ENCODE peak calls at places on chromosomes 3 and 15, in ten cellular contexts. U is OCI-LY7; Z is heart right ventricle; H is upper lobe of right lung; S is IMR-90; O is kidney; Y is small intestine; V is tibial nerve; W is CD8-positive, alpha-beta memory T cell; A is gastrocnemius medialis. G is an unnamed sample. For H3K4me1 and H3K9me3, the result is how much of the 10 kb centered on the place peaks cover.

GRCh38 chr15:92650256-92650655 is 5.3 kb downstream of the FAM174B start:
- DNase-seq in A (no peak), U (no peak), Z (no peak), V (no peak), W (no peak), O (no peak), S (no peak), Y (no peak), H (no peak), G (no peak)

GRCh38 chr3:143237036-143237688 is 117.6 kb downstream of the CHST2 start:
- DNase-seq in O (no peak), Z (no peak), W (no peak), S (no peak), Y (no peak), A (no peak), U (no peak), H (no peak), V (no peak), G (no peak)

GRCh38 chr3:178325330-178325729 is 210.9 kb upstream of the KCNMB2 start:
- DNase-seq in Z (no peak), S (peak), H (no peak), W (no peak), V (no peak), O (no peak), U (no peak), A (no peak), Y (peak), G (no peak)

GRCh38 chr15:28984421-28985375 is 98.9 kb downstream of the APBA2 start:
- DNase-seq in U (no peak), Z (no peak), A (no peak), S (peak), H (no peak), W (peak), O (no peak), Y (no peak), V (peak), G (no peak)

GRCh38 chr3:147975165-147975564 is 566.0 kb downstream of the ZIC1 start:
- DNase-seq in A (no peak), U (no peak), O (no peak), V (no peak), H (no peak), S (no peak), Y (no peak), W (no peak), Z (no peak), G (no peak)

GRCh38 chr3:37198996-37199395 is 24.6 kb upstream of the LRRFIP2 start:
- DNase-seq in Y (no peak), Z (no peak), W (no peak), V (no peak), S (peak), H (no peak), A (no peak), U (no peak), O (no peak), G (no peak)

GRCh38 chr15:63715818-63716217 is 117.9 kb downstream of the HERC1 start:
- DNase-seq in V (no peak), A (no peak), O (no peak), Y (peak), W (no peak), U (no peak), H (no peak), Z (no peak), S (no peak), G (no peak)

GRCh38 chr3:11668243-11669232 is 24.8 kb upstream of the VGLL4 start:
- DNase-seq in O (no peak), W (no peak), V (no peak), Z (no peak), H (no peak), S (peak), U (no peak), Y (peak), A (no peak), G (no peak)

GRCh38 chr3:170480111-170480510 is 61.4 kb downstream of the CLDN11 start:
- DNase-seq in H (no peak), O (no peak), Z (no peak), W (no peak), U (no peak), A (no peak), V (no peak), S (no peak), Y (no peak), G (no peak)

GRCh38 chr15:70494861-70495571 is 268.3 kb downstream of the UACA start:
- DNase-seq in H (no peak), O (no peak), W (no peak), V (no peak), Y (no peak), Z (no peak), U (no peak), A (no peak), S (peak), G (no peak)

GRCh38 chr15:80777137-80777536 is 2.0 kb upstream of the CEMIP start:
- DNase-seq in H (no peak), Z (no peak), V (no peak), O (no peak), S (peak), Y (no peak), W (no peak), U (no peak), A (peak), G (no peak)

GRCh38 chr15:33119263-33119662 is 75.3 kb downstream of the FMN1 start:
- DNase-seq in A (no peak), V (no peak), O (no peak), H (no peak), Z (no peak), U (no peak), Y (peak), S (no peak), W (no peak), G (no peak)

GRCh38 chr15:68790910-68791309 is 29.8 kb downstream of the ANP32A start:
- DNase-seq in Y (no peak), A (no peak), U (no peak), W (no peak), S (no peak), O (no peak), H (no peak), Z (no peak), V (no peak), G (no peak)
- H3K4me1 ChIP-seq in Y (under half), A (half or more), U (half or more), W (half or more), S (under half), O (half or more), H (half or more), Z (half or more), V (half or more), G (half or more)

GRCh38 chr3:963255-963654 is 129.6 kb upstream of the CNTN6 start:
- DNase-seq in V (no peak), Z (no peak), Y (no peak), A (no peak), W (no peak), U (no peak), S (no peak), O (no peak), H (no peak), G (no peak)

DNA sequence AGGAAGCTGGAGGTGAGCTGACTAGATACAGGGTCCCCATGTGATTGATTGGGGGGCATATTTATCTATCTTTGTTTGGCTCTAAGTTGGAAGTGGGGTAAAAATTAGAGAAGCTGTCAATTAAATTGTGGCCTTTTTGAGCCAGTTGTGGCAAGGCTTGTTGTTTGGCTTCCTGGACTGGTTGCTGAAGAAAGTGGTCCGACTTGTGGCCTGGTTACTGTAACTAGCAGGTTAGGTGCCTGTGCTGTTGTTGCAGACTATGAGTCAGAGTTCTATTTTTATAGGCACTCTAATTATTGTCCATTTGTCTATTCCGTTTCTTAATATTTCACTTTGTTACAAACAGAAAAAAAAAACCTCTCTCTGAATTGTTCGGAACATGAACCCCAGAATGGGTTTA is 129.1 kb upstream of the CNTN6 start:
- DNase-seq in V (no peak), O (no peak), S (no peak), Z (no peak), W (no peak), U (no peak), Y (no peak), A (no peak), H (no peak), G (no peak)
- H3K9me3 ChIP-seq in V (under half), O (under half), S (under half), Z (under half), W (under half), U (under half), Y (under half), A (under half), H (under half), G (under half)

GRCh38 chr3:67018105-67018788 is 20.1 kb downstream of the KBTBD8 start:
- DNase-seq in S (no peak), H (no peak), Z (peak), U (peak), A (no peak), W (no peak), V (no peak), O (peak), Y (peak), G (no peak)
- H3K4me3 ChIP-seq in S (no peak), H (no peak), Z (no peak), U (peak), A (no peak), W (no peak), V (no peak), O (no peak), Y (no peak), G (no peak)

DNA sequence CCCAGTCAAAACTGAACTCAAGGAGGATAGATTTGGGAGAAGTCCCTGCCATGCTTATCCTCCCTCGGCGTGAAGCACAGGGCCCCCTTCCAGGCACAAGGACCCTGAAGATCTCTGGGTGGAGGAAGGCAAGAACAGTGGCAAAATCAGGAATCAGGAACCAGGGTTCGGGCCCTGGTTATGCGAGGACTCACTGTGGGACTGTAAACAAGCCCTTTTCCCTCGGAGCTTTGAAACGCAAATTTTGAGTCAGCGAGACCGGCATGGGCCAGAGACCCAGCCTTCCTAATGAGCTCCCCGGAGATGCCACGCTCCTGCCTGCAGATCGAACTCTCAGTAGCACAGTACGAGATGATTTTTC is 70.2 kb downstream of the SLC12A8 start:
- DNase-seq in W (no peak), A (no peak), S (no peak), H (no peak), Z (no peak), O (no peak), U (no peak), V (no peak), Y (no peak), G (no peak)
- H3K4me1 ChIP-seq in W (under half), A (under half), S (under half), H (under half), Z (half or more), O (under half), U (under half), V (under half), Y (under half), G (under half)

DNA sequence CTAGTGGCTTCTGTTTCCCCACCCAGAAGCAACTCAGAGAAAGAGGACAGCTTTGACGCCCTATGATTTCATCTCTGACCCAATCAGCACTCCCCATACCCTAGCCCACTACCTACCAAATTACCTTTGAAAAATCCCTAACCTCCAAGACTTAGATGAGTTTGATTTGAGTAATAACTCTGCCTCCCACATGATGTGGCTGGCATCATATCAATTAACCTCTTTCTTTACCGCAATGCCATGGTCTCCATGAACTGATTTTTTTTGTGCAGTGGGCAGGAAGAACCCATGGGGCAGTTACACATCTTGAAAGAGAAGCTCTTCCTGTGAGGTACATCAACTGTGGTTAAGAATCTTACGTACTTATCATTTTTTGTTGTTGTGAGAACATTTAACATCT is 25.5 kb upstream of the APOD start:
- DNase-seq in U (no peak), W (no peak), Z (no peak), O (no peak), V (no peak), H (no peak), A (no peak), S (no peak), Y (no peak), G (peak)
- H3K9me3 ChIP-seq in U (under half), W (under half), Z (under half), O (under half), V (under half), H (under half), A (under half), S (under half), Y (under half), G (under half)